ENCODE peak calls at places on chromosomes 5 and 9, in ten cellular contexts. H, T, X, U, E, W, I, P, R and K are unnamed samples.

GRCh38 chr5:180208435-180209081 is 453 bp downstream of the RASGEF1C start:
- DNase-seq in H (peak), T (no peak), X (peak), U (no peak), E (no peak), W (no peak), I (no peak), P (no peak), R (no peak), K (peak)

GRCh38 chr5:136769900-136770684 is 404.7 kb upstream of the TRPC7 start:
- DNase-seq in H (peak), T (peak), X (peak), U (peak), E (peak), W (peak), I (peak), P (peak), R (peak), K (peak)

GRCh38 chr9:78919701-78920100 is 622.8 kb downstream of the PSAT1 start:
- DNase-seq in H (no peak), T (no peak), X (no peak), U (no peak), E (peak), W (peak), I (no peak), P (no peak), R (no peak), K (no peak)

GRCh38 chr5:112929336-112930081 is 7.5 kb upstream of the REEP5 start:
- DNase-seq in H (no peak), T (no peak), X (no peak), U (no peak), E (no peak), W (peak), I (no peak), P (no peak), R (no peak), K (no peak)

GRCh38 chr5:36366883-36367282 is 65.2 kb upstream of the RANBP3L start:
- DNase-seq in H (no peak), T (no peak), X (no peak), U (peak), E (no peak), W (no peak), I (no peak), P (no peak), R (no peak), K (no peak)

GRCh38 chr5:160188151-160188967 is 40.9 kb upstream of the FABP6 start:
- DNase-seq in H (no peak), T (peak), X (peak), U (peak), E (peak), W (no peak), I (no peak), P (peak), R (no peak), K (peak)

GRCh38 chr5:159309689-159310433 is 20.4 kb downstream of the IL12B start:
- DNase-seq in H (no peak), T (no peak), X (no peak), U (no peak), E (no peak), W (no peak), I (no peak), P (no peak), R (no peak), K (no peak)

GRCh38 chr9:123475407-123475806 is 119.4 kb downstream of the CRB2 start:
- DNase-seq in H (no peak), T (no peak), X (no peak), U (no peak), E (no peak), W (no peak), I (no peak), P (no peak), R (no peak), K (no peak)

GRCh38 chr5:74934949-74935751 is 69.0 kb upstream of the FAM169A start:
- DNase-seq in H (peak), T (no peak), X (peak), U (no peak), E (peak), W (peak), I (no peak), P (peak), R (no peak), K (no peak)

GRCh38 chr9:14027114-14027812 is 286.7 kb downstream of the NFIB start:
- DNase-seq in H (no peak), T (no peak), X (no peak), U (peak), E (no peak), W (peak), I (no peak), P (no peak), R (no peak), K (no peak)

GRCh38 chr5:146761809-146762208 is 116.7 kb downstream of the PPP2R2B start:
- DNase-seq in H (no peak), T (no peak), X (no peak), U (no peak), E (no peak), W (no peak), I (no peak), P (no peak), R (no peak), K (no peak)

GRCh38 chr5:55519001-55519400 is 15.8 kb downstream of the PLPP1 start:
- DNase-seq in H (no peak), T (no peak), X (no peak), U (peak), E (no peak), W (no peak), I (no peak), P (no peak), R (no peak), K (no peak)

GRCh38 chr9:105280730-105281129 is 36.3 kb downstream of the SLC44A1 start:
- DNase-seq in H (no peak), T (no peak), X (no peak), U (no peak), E (peak), W (peak), I (no peak), P (no peak), R (no peak), K (no peak)

GRCh38 chr5:159713773-159714172 is 202.5 kb upstream of the ADRA1B start:
- DNase-seq in H (no peak), T (no peak), X (no peak), U (no peak), E (no peak), W (no peak), I (no peak), P (no peak), R (no peak), K (no peak)

GRCh38 chr9:63817622-63818518 is 1467.1 kb downstream of the FOXD4L5 start:
- DNase-seq in H (peak), T (no peak), X (no peak), U (peak), E (no peak), W (no peak), I (peak), P (no peak), R (peak), K (no peak)

GRCh38 chr5:112960861-112961504 is 15.6 kb upstream of the DCP2 start:
- DNase-seq in H (no peak), T (no peak), X (no peak), U (no peak), E (no peak), W (no peak), I (no peak), P (no peak), R (no peak), K (no peak)

GRCh38 chr9:94937214-94937903 is 210.9 kb downstream of the AOPEP start:
- DNase-seq in H (no peak), T (peak), X (peak), U (peak), E (peak), W (peak), I (no peak), P (peak), R (no peak), K (peak)

GRCh38 chr9:124217839-124218437 is 39.8 kb upstream of the NEK6 start:
- DNase-seq in H (no peak), T (no peak), X (no peak), U (no peak), E (no peak), W (no peak), I (peak), P (no peak), R (peak), K (no peak)

GRCh38 chr5:9626955-9627354 is 3.2 kb downstream of the TAS2R1 start:
- DNase-seq in H (no peak), T (no peak), X (no peak), U (no peak), E (no peak), W (no peak), I (no peak), P (no peak), R (no peak), K (no peak)

GRCh38 chr5:71973563-71973962 is 133.7 kb upstream of the MAP1B start:
- DNase-seq in H (no peak), T (no peak), X (no peak), U (no peak), E (no peak), W (no peak), I (no peak), P (no peak), R (no peak), K (no peak)

GRCh38 chr9:131125038-131125287 is 423 bp upstream of the NUP214 start:
- DNase-seq in H (no peak), T (no peak), X (no peak), U (no peak), E (no peak), W (no peak), I (no peak), P (no peak), R (no peak), K (no peak)

GRCh38 chr9:14218253-14218652 is 95.7 kb downstream of the NFIB start:
- DNase-seq in H (no peak), T (no peak), X (no peak), U (no peak), E (no peak), W (no peak), I (no peak), P (no peak), R (no peak), K (no peak)